ENCODE peak calls at places on chromosomes 4 and X, in seven cellular contexts. P is omental fat pad; I is fibroblast of lung; R is testis; J is CD8-positive, alpha-beta T cell; Y is WTC11; V is Calu3. Z is an unnamed sample.
A peak's percentile ranks its signal among the peaks of the same experiment; 100 is the strongest.

GRCh38 chr4:24513718-24514117 is 70.6 kb downstream of the DHX15 start:
- DNase-seq in P (no peak), I (no peak), R (no peak), J (no peak), Y (no peak), V (no peak), Z (no peak)

GRCh38 chrX:96372313-96373046 is 312.2 kb upstream of the DIAPH2 start:
- DNase-seq in P (no peak), I (peak; percentile 12), R (peak; percentile 16), J (no peak), Y (no peak), V (peak; percentile 24), Z (peak; percentile 15)

GRCh38 chrX:153397256-153397960 is 3.7 kb downstream of the PNMA6E start:
- DNase-seq in P (no peak), I (no peak), R (no peak), J (no peak), Y (no peak), V (no peak), Z (no peak)

GRCh38 chrX:138765061-138765460 is 53.5 kb upstream of the FGF13 start:
- DNase-seq in P (no peak), I (peak; percentile 83), R (no peak), J (no peak), Y (no peak), V (no peak), Z (no peak)

GRCh38 chr4:20809796-20810195 is 109.5 kb downstream of the PACRGL start:
- DNase-seq in P (no peak), I (no peak), R (no peak), J (no peak), Y (peak; percentile 13), V (peak; percentile 50), Z (no peak)

GRCh38 chr4:23706972-23707676 is 182.7 kb downstream of the PPARGC1A start:
- DNase-seq in P (no peak), I (no peak), R (no peak), J (no peak), Y (no peak), V (no peak), Z (no peak)

GRCh38 chr4:169791527-169792156 is 33.9 kb upstream of the HPF1 start:
- DNase-seq in P (no peak), I (peak; percentile 65), R (peak; percentile 71), J (no peak), Y (peak; percentile 66), V (peak; percentile 59), Z (peak; percentile 64)

GRCh38 chr4:148443550-148444295 is 1.5 kb upstream of the NR3C2 start:
- DNase-seq in P (no peak), I (peak; percentile 3), R (peak; percentile 32), J (no peak), Y (peak; percentile 28), V (peak; percentile 24), Z (peak; percentile 26)

GRCh38 chr4:134691915-134692314 is 490.3 kb upstream of the PABPC4L start:
- DNase-seq in P (no peak), I (peak; percentile 60), R (no peak), J (no peak), Y (no peak), V (no peak), Z (no peak)

GRCh38 chr4:128444544-128445302 is 157.1 kb upstream of the PGRMC2 start:
- DNase-seq in P (no peak), I (no peak), R (no peak), J (no peak), Y (no peak), V (no peak), Z (no peak)

GRCh38 chr4:23728393-23728792 is 161.5 kb downstream of the PPARGC1A start:
- DNase-seq in P (no peak), I (peak; percentile 99), R (no peak), J (no peak), Y (no peak), V (no peak), Z (no peak)

GRCh38 chrX:153869473-153870287 is 16.3 kb downstream of the L1CAM start:
- DNase-seq in P (no peak), I (no peak), R (no peak), J (no peak), Y (no peak), V (no peak), Z (no peak)

GRCh38 chrX:111131572-111131971 is 35.6 kb downstream of the PAK3 start:
- DNase-seq in P (no peak), I (peak; percentile 51), R (no peak), J (no peak), Y (no peak), V (no peak), Z (no peak)

GRCh38 chr4:84901173-84901572 is 65.3 kb downstream of the WDFY3 start:
- DNase-seq in P (no peak), I (no peak), R (no peak), J (no peak), Y (no peak), V (no peak), Z (no peak)
- TF ChIP-seq CTCF in P (no peak), I (no peak), R (no peak), J (no peak), Y (no peak), V (no peak), Z (no peak)

GRCh38 chrX:48493890-48494364 is 14.9 kb upstream of the PORCN start:
- DNase-seq in P (no peak), I (peak; percentile 32), R (peak; percentile 58), J (no peak), Y (peak; percentile 57), V (peak; percentile 48), Z (peak; percentile 47)
- TF ChIP-seq CTCF in P (no peak), I (peak; percentile 38), R (no peak), J (no peak), Y (no peak), V (peak; percentile 27), Z (no peak)

GRCh38 chr4:139085141-139085540 is 69.6 kb downstream of the NOCT start:
- DNase-seq in P (no peak), I (peak; percentile 16), R (no peak), J (no peak), Y (no peak), V (no peak), Z (no peak)
- TF ChIP-seq CTCF in P (no peak), I (no peak), R (peak; percentile 32), J (peak; percentile 62), Y (no peak), V (no peak), Z (no peak)

DNA sequence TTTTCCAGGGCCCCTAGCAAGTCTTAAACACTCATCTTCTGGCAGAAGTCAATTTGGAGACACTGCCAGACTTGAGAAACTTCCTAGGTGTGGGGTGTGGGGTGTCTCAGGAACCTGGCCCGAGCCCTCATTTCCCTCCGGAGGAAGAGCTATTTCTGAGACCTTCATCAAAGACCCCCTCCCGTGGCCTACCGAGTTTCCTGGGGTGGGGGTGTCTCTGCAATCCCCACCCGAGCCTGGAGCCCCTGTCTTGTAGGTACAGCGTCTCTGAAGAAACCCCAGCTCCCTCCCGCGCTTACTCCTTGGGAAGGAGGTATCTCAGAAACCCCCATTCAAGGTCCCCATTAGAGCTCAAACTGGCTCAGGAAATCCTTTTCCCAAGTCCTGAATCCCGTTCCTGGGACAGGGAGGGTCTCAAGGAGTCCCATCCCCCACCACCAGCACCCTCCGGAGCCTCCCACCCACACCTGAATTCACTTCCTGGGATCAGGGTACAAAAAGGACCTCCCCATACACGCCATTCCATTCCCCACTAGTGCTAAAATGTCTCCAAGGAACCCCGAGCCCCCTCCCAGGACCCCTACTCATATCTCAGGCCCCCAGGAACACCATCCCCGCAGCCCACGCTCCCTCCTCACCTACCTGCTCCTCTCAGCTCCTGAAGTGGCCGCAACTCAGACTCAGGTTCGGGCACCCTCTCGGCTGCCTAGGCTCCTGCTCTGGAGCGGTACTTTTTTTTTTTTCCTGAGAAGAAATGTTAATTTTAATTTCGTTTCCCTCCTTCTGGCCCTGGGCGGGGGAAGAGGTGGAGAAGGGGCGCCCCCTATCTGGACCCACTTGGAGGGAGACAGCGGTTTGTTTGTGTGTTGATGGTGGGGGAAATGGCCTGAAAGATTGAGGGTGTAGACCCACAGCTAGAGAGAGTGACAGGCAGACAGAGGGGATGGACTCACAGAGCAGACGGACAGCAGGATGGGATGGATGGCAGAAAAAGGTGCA is 1.1 kb downstream of the SLC38A5 start:
- DNase-seq in P (no peak), I (no peak), R (no peak), J (no peak), Y (peak; percentile 48), V (no peak), Z (no peak)
- TF ChIP-seq CTCF in P (no peak), I (peak; percentile 13), R (no peak), J (no peak), Y (no peak), V (no peak), Z (no peak)

DNA sequence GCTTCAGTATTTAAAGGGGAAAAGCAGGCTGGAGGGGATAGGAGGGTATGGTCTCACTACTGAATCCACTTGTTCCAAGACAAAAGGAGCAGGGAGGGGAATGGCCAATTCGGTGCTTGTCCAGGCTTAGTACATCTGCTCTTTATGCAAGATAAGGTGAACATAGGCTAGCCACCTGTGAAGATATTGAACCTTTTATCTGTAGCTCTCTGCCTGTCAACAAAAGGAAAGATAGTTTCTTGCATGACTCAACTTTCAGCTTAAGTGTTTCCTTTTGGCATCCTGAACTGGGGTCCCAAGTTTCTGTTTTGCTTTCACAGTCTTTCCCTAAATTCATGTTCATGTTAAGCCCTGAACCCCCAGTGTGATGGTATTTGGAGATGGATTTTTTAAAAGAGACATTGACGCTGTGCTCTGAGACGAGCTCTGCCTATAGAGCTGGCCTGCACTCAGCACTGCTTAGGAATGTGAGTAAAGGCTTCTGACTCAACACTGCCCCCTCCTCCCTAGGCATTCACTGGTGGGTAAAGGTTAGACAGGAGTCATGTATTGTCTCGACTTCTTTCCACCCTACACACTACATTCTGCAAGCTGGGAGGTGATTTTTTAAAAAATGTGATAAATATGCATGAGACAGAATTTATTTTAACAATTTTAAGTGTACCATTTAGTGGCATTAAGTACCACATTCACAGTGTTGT is 28.2 kb downstream of the FAM149A start:
- DNase-seq in P (no peak), I (peak; percentile 70), R (no peak), J (no peak), Y (peak; percentile 59), V (peak; percentile 41), Z (peak; percentile 47)
- TF ChIP-seq CTCF in P (no peak), I (no peak), R (no peak), J (no peak), Y (no peak), V (peak; percentile 16), Z (no peak)

Z was measured in endothelial cell.